ENCODE peak calls at places on chromosomes 3 and 15, in nine cellular contexts. One of them, this sample, is unnamed.

GRCh38 chr3:42780398-42780797 is 7.3 kb upstream of the CCDC13 start:
- DNase-seq in heart left ventricle: no peak
- DNase-seq in right lobe of liver: no peak
- DNase-seq in OCI-LY7: no peak
- DNase-seq in body of pancreas: no peak
- DNase-seq in MM.1S: no peak
- DNase-seq in ovary: no peak
- DNase-seq in tibial artery: no peak
- DNase-seq in mammary epithelial cell: no peak
- DNase-seq in this sample: no peak

GRCh38 chr3:51588724-51589123 is 50.2 kb downstream of the RAD54L2 start:
- DNase-seq in heart left ventricle: no peak
- DNase-seq in right lobe of liver: no peak
- DNase-seq in OCI-LY7: no peak
- DNase-seq in body of pancreas: no peak
- DNase-seq in MM.1S: no peak
- DNase-seq in ovary: no peak
- DNase-seq in tibial artery: no peak
- DNase-seq in mammary epithelial cell: no peak
- DNase-seq in this sample: no peak

GRCh38 chr3:50133283-50133615 is 21.9 kb upstream of the SEMA3F start:
- DNase-seq in heart left ventricle: no peak
- DNase-seq in right lobe of liver: no peak
- DNase-seq in OCI-LY7: no peak
- DNase-seq in body of pancreas: no peak
- DNase-seq in MM.1S: no peak
- DNase-seq in ovary: no peak
- DNase-seq in tibial artery: no peak
- DNase-seq in mammary epithelial cell: no peak
- DNase-seq in this sample: no peak

GRCh38 chr3:150467381-150467780 is 59.3 kb downstream of the TSC22D2 start:
- DNase-seq in heart left ventricle: no peak
- DNase-seq in right lobe of liver: no peak
- DNase-seq in OCI-LY7: no peak
- DNase-seq in body of pancreas: no peak
- DNase-seq in MM.1S: no peak
- DNase-seq in ovary: no peak
- DNase-seq in tibial artery: no peak
- DNase-seq in mammary epithelial cell: no peak
- DNase-seq in this sample: no peak

GRCh38 chr3:127610105-127610504 is 11.9 kb downstream of the MCM2 start:
- DNase-seq in heart left ventricle: no peak
- DNase-seq in right lobe of liver: no peak
- DNase-seq in OCI-LY7: no peak
- DNase-seq in body of pancreas: no peak
- DNase-seq in MM.1S: no peak
- DNase-seq in ovary: no peak
- DNase-seq in tibial artery: no peak
- DNase-seq in mammary epithelial cell: no peak
- DNase-seq in this sample: no peak

GRCh38 chr3:144431134-144431533 is 459.5 kb downstream of the DIPK2A start:
- DNase-seq in heart left ventricle: no peak
- DNase-seq in right lobe of liver: no peak
- DNase-seq in OCI-LY7: no peak
- DNase-seq in body of pancreas: no peak
- DNase-seq in MM.1S: no peak
- DNase-seq in ovary: no peak
- DNase-seq in tibial artery: no peak
- DNase-seq in mammary epithelial cell: no peak
- DNase-seq in this sample: no peak

GRCh38 chr15:52651868-52652267 is 27.3 kb downstream of the ATOSA start:
- DNase-seq in heart left ventricle: peak; percentile 71
- DNase-seq in right lobe of liver: peak; percentile 48
- DNase-seq in OCI-LY7: no peak
- DNase-seq in body of pancreas: peak; percentile 63
- DNase-seq in MM.1S: peak; percentile 3
- DNase-seq in ovary: peak; percentile 65
- DNase-seq in tibial artery: peak; percentile 76
- DNase-seq in mammary epithelial cell: peak; percentile 85
- DNase-seq in this sample: peak; percentile 63

GRCh38 chr3:24773798-24774197 is 279.1 kb upstream of the THRB start:
- DNase-seq in heart left ventricle: peak; percentile 25
- DNase-seq in right lobe of liver: peak; percentile 59
- DNase-seq in OCI-LY7: peak; percentile 42
- DNase-seq in body of pancreas: peak; percentile 53
- DNase-seq in MM.1S: peak; percentile 64
- DNase-seq in ovary: peak; percentile 32
- DNase-seq in tibial artery: no peak
- DNase-seq in mammary epithelial cell: peak; percentile 52
- DNase-seq in this sample: no peak

GRCh38 chr3:58521917-58522680 is 14.9 kb downstream of the ACOX2 start:
- DNase-seq in heart left ventricle: no peak
- DNase-seq in right lobe of liver: peak; percentile 80
- DNase-seq in OCI-LY7: no peak
- DNase-seq in body of pancreas: no peak
- DNase-seq in MM.1S: no peak
- DNase-seq in ovary: no peak
- DNase-seq in tibial artery: no peak
- DNase-seq in mammary epithelial cell: no peak
- DNase-seq in this sample: no peak

GRCh38 chr3:130093741-130094391 is 12.2 kb downstream of the ALG1L2 start:
- DNase-seq in heart left ventricle: no peak
- DNase-seq in right lobe of liver: no peak
- DNase-seq in OCI-LY7: peak; percentile 77
- DNase-seq in body of pancreas: no peak
- DNase-seq in MM.1S: peak; percentile 46
- DNase-seq in ovary: no peak
- DNase-seq in tibial artery: no peak
- DNase-seq in mammary epithelial cell: no peak
- DNase-seq in this sample: no peak
- H3K4me3 ChIP-seq in heart left ventricle: no peak overlapping the region
- H3K4me3 ChIP-seq in right lobe of liver: no peak overlapping the region
- H3K4me3 ChIP-seq in OCI-LY7: peak overlapping the region; percentile 71
- H3K4me3 ChIP-seq in body of pancreas: no peak overlapping the region
- H3K4me3 ChIP-seq in MM.1S: peak overlapping the region; percentile 39
- H3K4me3 ChIP-seq in ovary: no peak overlapping the region
- H3K4me3 ChIP-seq in tibial artery: no peak overlapping the region
- H3K4me3 ChIP-seq in mammary epithelial cell: no peak overlapping the region
- H3K4me3 ChIP-seq in this sample: no peak overlapping the region

DNA sequence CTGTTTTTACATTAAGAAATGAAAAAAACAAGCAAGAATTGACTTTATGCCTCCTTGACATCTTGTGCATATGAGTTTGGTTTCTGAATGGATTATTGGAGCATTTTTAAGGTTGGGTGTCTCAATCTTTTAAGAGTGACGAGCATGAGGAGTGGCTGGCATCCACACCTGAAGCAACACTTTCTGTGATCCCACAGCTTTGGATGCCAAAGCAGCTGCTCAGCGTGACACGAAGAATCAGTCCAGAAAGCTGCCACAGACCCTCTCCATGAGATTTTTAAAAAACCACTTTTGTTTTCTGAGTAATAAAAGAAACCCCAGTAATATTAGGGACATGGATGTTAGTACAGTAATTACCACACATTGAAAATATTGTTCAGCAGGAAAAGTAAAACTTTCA is 154.5 kb downstream of the KLF13 start:
- DNase-seq in heart left ventricle: no peak
- DNase-seq in right lobe of liver: no peak
- DNase-seq in OCI-LY7: no peak
- DNase-seq in body of pancreas: no peak
- DNase-seq in MM.1S: no peak
- DNase-seq in ovary: no peak
- DNase-seq in tibial artery: peak; percentile 7
- DNase-seq in mammary epithelial cell: no peak
- DNase-seq in this sample: no peak
- H3K27ac ChIP-seq in heart left ventricle: no peak overlapping the region
- H3K27ac ChIP-seq in right lobe of liver: no peak overlapping the region
- H3K27ac ChIP-seq in OCI-LY7: no peak overlapping the region
- H3K27ac ChIP-seq in body of pancreas: no peak overlapping the region
- H3K27ac ChIP-seq in MM.1S: no peak overlapping the region
- H3K27ac ChIP-seq in ovary: no peak overlapping the region
- H3K27ac ChIP-seq in tibial artery: no peak overlapping the region
- H3K27ac ChIP-seq in mammary epithelial cell: no peak overlapping the region
- H3K27ac ChIP-seq in this sample: no peak overlapping the region

GRCh38 chr3:9135930-9136525 is 113.4 kb downstream of the SRGAP3 start:
- DNase-seq in heart left ventricle: no peak
- DNase-seq in right lobe of liver: no peak
- DNase-seq in OCI-LY7: no peak
- DNase-seq in body of pancreas: peak; percentile 36
- DNase-seq in MM.1S: no peak
- DNase-seq in ovary: peak; percentile 35
- DNase-seq in tibial artery: no peak
- DNase-seq in mammary epithelial cell: no peak
- DNase-seq in this sample: peak; percentile 68
- H3K4me3 ChIP-seq in heart left ventricle: peak overlapping the region; percentile 8
- H3K4me3 ChIP-seq in right lobe of liver: no peak overlapping the region
- H3K4me3 ChIP-seq in OCI-LY7: no peak overlapping the region
- H3K4me3 ChIP-seq in body of pancreas: no peak overlapping the region
- H3K4me3 ChIP-seq in MM.1S: no peak overlapping the region
- H3K4me3 ChIP-seq in ovary: peak overlapping the region; percentile 24
- H3K4me3 ChIP-seq in tibial artery: peak overlapping the region; percentile 29
- H3K4me3 ChIP-seq in mammary epithelial cell: no peak overlapping the region
- H3K4me3 ChIP-seq in this sample: peak overlapping the region; percentile 61

GRCh38 chr15:41511331-41512077 is 2.1 kb downstream of the LTK start:
- DNase-seq in heart left ventricle: no peak
- DNase-seq in right lobe of liver: no peak
- DNase-seq in OCI-LY7: no peak
- DNase-seq in body of pancreas: peak; percentile 41
- DNase-seq in MM.1S: no peak
- DNase-seq in ovary: no peak
- DNase-seq in tibial artery: no peak
- DNase-seq in mammary epithelial cell: no peak
- DNase-seq in this sample: no peak

GRCh38 chr15:41510728-41511127 is 2.9 kb downstream of the LTK start:
- DNase-seq in heart left ventricle: no peak
- DNase-seq in right lobe of liver: no peak
- DNase-seq in OCI-LY7: no peak
- DNase-seq in body of pancreas: no peak
- DNase-seq in MM.1S: no peak
- DNase-seq in ovary: no peak
- DNase-seq in tibial artery: no peak
- DNase-seq in mammary epithelial cell: no peak
- DNase-seq in this sample: no peak

GRCh38 chr15:41513282-41514227 is at the start of gene LTK:
- DNase-seq in heart left ventricle: no peak
- DNase-seq in right lobe of liver: no peak
- DNase-seq in OCI-LY7: no peak
- DNase-seq in body of pancreas: no peak
- DNase-seq in MM.1S: no peak
- DNase-seq in ovary: no peak
- DNase-seq in tibial artery: no peak
- DNase-seq in mammary epithelial cell: no peak
- DNase-seq in this sample: peak; percentile 55

GRCh38 chr15:41512512-41513281 is 930 bp downstream of the LTK start:
- DNase-seq in heart left ventricle: no peak
- DNase-seq in right lobe of liver: no peak
- DNase-seq in OCI-LY7: no peak
- DNase-seq in body of pancreas: peak; percentile 24
- DNase-seq in MM.1S: no peak
- DNase-seq in ovary: no peak
- DNase-seq in tibial artery: no peak
- DNase-seq in mammary epithelial cell: no peak
- DNase-seq in this sample: no peak

GRCh38 chr15:41512078-41512394 is 1.6 kb downstream of the LTK start:
- DNase-seq in heart left ventricle: no peak
- DNase-seq in right lobe of liver: no peak
- DNase-seq in OCI-LY7: no peak
- DNase-seq in body of pancreas: peak; percentile 24
- DNase-seq in MM.1S: no peak
- DNase-seq in ovary: no peak
- DNase-seq in tibial artery: no peak
- DNase-seq in mammary epithelial cell: no peak
- DNase-seq in this sample: no peak
- H3K27ac ChIP-seq in heart left ventricle: no peak overlapping the region
- H3K27ac ChIP-seq in right lobe of liver: no peak overlapping the region
- H3K27ac ChIP-seq in OCI-LY7: no peak overlapping the region
- H3K27ac ChIP-seq in body of pancreas: no peak overlapping the region
- H3K27ac ChIP-seq in MM.1S: no peak overlapping the region
- H3K27ac ChIP-seq in ovary: no peak overlapping the region
- H3K27ac ChIP-seq in tibial artery: no peak overlapping the region
- H3K27ac ChIP-seq in mammary epithelial cell: no peak overlapping the region
- H3K27ac ChIP-seq in this sample: no peak overlapping the region

DNA sequence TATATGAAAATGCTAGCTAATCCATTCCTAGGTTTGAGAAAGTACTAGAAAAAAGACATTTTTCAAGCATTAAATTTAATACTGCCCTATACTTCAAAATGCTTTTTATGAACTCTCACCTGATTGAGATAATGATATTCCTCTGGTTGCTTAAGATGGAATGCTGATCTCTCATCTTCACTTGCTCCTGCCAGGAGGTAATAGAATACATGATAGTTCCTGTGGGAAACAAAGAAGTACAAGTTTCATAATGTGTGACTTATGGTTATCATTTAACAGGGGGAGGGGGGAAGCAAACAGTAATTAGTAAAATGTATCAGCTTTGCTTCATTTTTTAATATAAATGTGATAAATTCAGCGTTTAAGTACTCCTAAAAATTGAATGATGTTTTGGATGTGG is 97.2 kb downstream of the MYO9A start:
- DNase-seq in heart left ventricle: no peak
- DNase-seq in right lobe of liver: no peak
- DNase-seq in OCI-LY7: no peak
- DNase-seq in body of pancreas: no peak
- DNase-seq in MM.1S: no peak
- DNase-seq in ovary: no peak
- DNase-seq in tibial artery: no peak
- DNase-seq in mammary epithelial cell: no peak
- DNase-seq in this sample: no peak
- H3K4me3 ChIP-seq in heart left ventricle: no peak overlapping the region
- H3K4me3 ChIP-seq in right lobe of liver: no peak overlapping the region
- H3K4me3 ChIP-seq in OCI-LY7: no peak overlapping the region
- H3K4me3 ChIP-seq in body of pancreas: no peak overlapping the region
- H3K4me3 ChIP-seq in MM.1S: no peak overlapping the region
- H3K4me3 ChIP-seq in ovary: no peak overlapping the region
- H3K4me3 ChIP-seq in tibial artery: no peak overlapping the region
- H3K4me3 ChIP-seq in mammary epithelial cell: no peak overlapping the region
- H3K4me3 ChIP-seq in this sample: no peak overlapping the region

GRCh38 chr3:33417051-33417673 is 23.0 kb downstream of the UBP1 start:
- DNase-seq in heart left ventricle: no peak
- DNase-seq in right lobe of liver: no peak
- DNase-seq in OCI-LY7: no peak
- DNase-seq in body of pancreas: no peak
- DNase-seq in MM.1S: no peak
- DNase-seq in ovary: no peak
- DNase-seq in tibial artery: no peak
- DNase-seq in mammary epithelial cell: peak; percentile 48
- DNase-seq in this sample: no peak
- H3K27ac ChIP-seq in heart left ventricle: no peak overlapping the region
- H3K27ac ChIP-seq in right lobe of liver: no peak overlapping the region
- H3K27ac ChIP-seq in OCI-LY7: no peak overlapping the region
- H3K27ac ChIP-seq in body of pancreas: no peak overlapping the region
- H3K27ac ChIP-seq in MM.1S: no peak overlapping the region
- H3K27ac ChIP-seq in ovary: no peak overlapping the region
- H3K27ac ChIP-seq in tibial artery: no peak overlapping the region
- H3K27ac ChIP-seq in mammary epithelial cell: no peak overlapping the region
- H3K27ac ChIP-seq in this sample: no peak overlapping the region

GRCh38 chr15:89366656-89367393 is 32.2 kb upstream of the POLG start:
- DNase-seq in heart left ventricle: no peak
- DNase-seq in right lobe of liver: no peak
- DNase-seq in OCI-LY7: no peak
- DNase-seq in body of pancreas: no peak
- DNase-seq in MM.1S: no peak
- DNase-seq in ovary: no peak
- DNase-seq in tibial artery: no peak
- DNase-seq in mammary epithelial cell: no peak
- DNase-seq in this sample: no peak
- H3K4me3 ChIP-seq in heart left ventricle: peak overlapping the region; percentile 7
- H3K4me3 ChIP-seq in right lobe of liver: no peak overlapping the region
- H3K4me3 ChIP-seq in OCI-LY7: no peak overlapping the region
- H3K4me3 ChIP-seq in body of pancreas: no peak overlapping the region
- H3K4me3 ChIP-seq in MM.1S: no peak overlapping the region
- H3K4me3 ChIP-seq in ovary: no peak overlapping the region
- H3K4me3 ChIP-seq in tibial artery: no peak overlapping the region
- H3K4me3 ChIP-seq in mammary epithelial cell: no peak overlapping the region
- H3K4me3 ChIP-seq in this sample: no peak overlapping the region